ENCODE peak calls at places on chromosomes 1 and 21, in six cellular contexts. One of them, this sample, is unnamed.

GRCh38 chr1:66303646-66304045 is 230.3 kb upstream of the SGIP1 start:
- DNase-seq in HFF-Myc: no peak
- DNase-seq in GM23338: no peak
- DNase-seq in dorsolateral prefrontal cortex: no peak
- DNase-seq in tibial artery: no peak
- DNase-seq in A549: no peak
- DNase-seq in this sample: no peak

GRCh38 chr1:62528015-62528414 is 69.3 kb upstream of the ANGPTL3 start:
- DNase-seq in dorsolateral prefrontal cortex: no peak
- DNase-seq in HFF-Myc: no peak
- DNase-seq in GM23338: no peak
- DNase-seq in A549: no peak
- DNase-seq in tibial artery: no peak
- DNase-seq in this sample: no peak

GRCh38 chr1:147466543-147466942 is 74.8 kb upstream of the BCL9 start:
- DNase-seq in tibial artery: no peak
- DNase-seq in HFF-Myc: no peak
- DNase-seq in A549: no peak
- DNase-seq in dorsolateral prefrontal cortex: no peak
- DNase-seq in GM23338: no peak
- DNase-seq in this sample: no peak

GRCh38 chr1:232127190-232127589 is 500.6 kb downstream of the DISC1 start:
- DNase-seq in tibial artery: no peak
- DNase-seq in dorsolateral prefrontal cortex: no peak
- DNase-seq in GM23338: no peak
- DNase-seq in HFF-Myc: no peak
- DNase-seq in A549: peak; percentile 36
- DNase-seq in this sample: peak; percentile 52

GRCh38 chr1:183039985-183040447 is 16.8 kb downstream of the LAMC1 start:
- DNase-seq in dorsolateral prefrontal cortex: no peak
- DNase-seq in tibial artery: no peak
- DNase-seq in GM23338: no peak
- DNase-seq in A549: no peak
- DNase-seq in HFF-Myc: peak; percentile 77
- DNase-seq in this sample: peak; percentile 78

GRCh38 chr1:198122693-198123092 is 34.1 kb upstream of the NEK7 start:
- DNase-seq in GM23338: no peak
- DNase-seq in dorsolateral prefrontal cortex: no peak
- DNase-seq in A549: no peak
- DNase-seq in HFF-Myc: no peak
- DNase-seq in tibial artery: no peak
- DNase-seq in this sample: no peak

GRCh38 chr1:162421258-162422194 is 9.6 kb upstream of the SH2D1B start:
- DNase-seq in tibial artery: no peak
- DNase-seq in A549: no peak
- DNase-seq in dorsolateral prefrontal cortex: no peak
- DNase-seq in GM23338: no peak
- DNase-seq in HFF-Myc: no peak
- DNase-seq in this sample: no peak

GRCh38 chr1:197106869-197107268 is 39.6 kb downstream of the ASPM start:
- DNase-seq in HFF-Myc: no peak
- DNase-seq in A549: no peak
- DNase-seq in tibial artery: no peak
- DNase-seq in GM23338: no peak
- DNase-seq in dorsolateral prefrontal cortex: no peak
- DNase-seq in this sample: no peak

GRCh38 chr21:37008705-37009104 is 2.2 kb downstream of the RIPPLY3 start:
- DNase-seq in dorsolateral prefrontal cortex: no peak
- DNase-seq in HFF-Myc: no peak
- DNase-seq in tibial artery: no peak
- DNase-seq in A549: no peak
- DNase-seq in GM23338: peak; percentile 35
- DNase-seq in this sample: no peak

GRCh38 chr1:203086992-203087763 is 1.4 kb upstream of the MYOG start:
- DNase-seq in A549: no peak
- DNase-seq in HFF-Myc: no peak
- DNase-seq in GM23338: no peak
- DNase-seq in tibial artery: no peak
- DNase-seq in dorsolateral prefrontal cortex: no peak
- DNase-seq in this sample: no peak

GRCh38 chr1:160406131-160406968 is 6.0 kb downstream of the VANGL2 start:
- DNase-seq in tibial artery: no peak
- DNase-seq in dorsolateral prefrontal cortex: no peak
- DNase-seq in A549: no peak
- DNase-seq in GM23338: no peak
- DNase-seq in HFF-Myc: no peak
- DNase-seq in this sample: no peak

GRCh38 chr1:65963161-65963888 is 170.6 kb downstream of the PDE4B start:
- DNase-seq in HFF-Myc: no peak
- DNase-seq in tibial artery: no peak
- DNase-seq in dorsolateral prefrontal cortex: no peak
- DNase-seq in A549: no peak
- DNase-seq in GM23338: no peak
- DNase-seq in this sample: no peak

GRCh38 chr1:15418811-15419515 is 9.3 kb downstream of the EFHD2 start:
- DNase-seq in HFF-Myc: no peak
- DNase-seq in GM23338: no peak
- DNase-seq in dorsolateral prefrontal cortex: no peak
- DNase-seq in tibial artery: no peak
- DNase-seq in A549: no peak
- DNase-seq in this sample: no peak

GRCh38 chr1:184210048-184210447 is 158.5 kb downstream of the TSEN15 start:
- DNase-seq in A549: no peak
- DNase-seq in HFF-Myc: peak; percentile 27
- DNase-seq in tibial artery: no peak
- DNase-seq in dorsolateral prefrontal cortex: no peak
- DNase-seq in GM23338: no peak
- DNase-seq in this sample: peak; percentile 46

GRCh38 chr1:112529301-112529700 is 20.5 kb downstream of the WNT2B start:
- DNase-seq in A549: no peak
- DNase-seq in tibial artery: no peak
- DNase-seq in dorsolateral prefrontal cortex: no peak
- DNase-seq in HFF-Myc: no peak
- DNase-seq in GM23338: no peak
- DNase-seq in this sample: no peak

GRCh38 chr21:21210552-21210951 is 212.3 kb downstream of the NCAM2 start:
- DNase-seq in HFF-Myc: no peak
- DNase-seq in GM23338: no peak
- DNase-seq in dorsolateral prefrontal cortex: no peak
- DNase-seq in tibial artery: no peak
- DNase-seq in A549: no peak
- DNase-seq in this sample: no peak

GRCh38 chr21:45011911-45012660 is 62.3 kb upstream of the ADARB1 start:
- DNase-seq in A549: peak; percentile 50
- DNase-seq in dorsolateral prefrontal cortex: no peak
- DNase-seq in tibial artery: peak; percentile 77
- DNase-seq in HFF-Myc: peak; percentile 35
- DNase-seq in GM23338: peak; percentile 87
- DNase-seq in this sample: peak; percentile 64

GRCh38 chr1:55904541-55904940 is 674.8 kb downstream of the PLPP3 start:
- DNase-seq in tibial artery: no peak
- DNase-seq in dorsolateral prefrontal cortex: no peak
- DNase-seq in A549: no peak
- DNase-seq in GM23338: peak; percentile 30
- DNase-seq in HFF-Myc: no peak
- DNase-seq in this sample: no peak

GRCh38 chr21:42117229-42118048 is 46.3 kb downstream of the UMODL1 start:
- DNase-seq in tibial artery: peak; percentile 86
- DNase-seq in dorsolateral prefrontal cortex: peak; percentile 75
- DNase-seq in GM23338: peak; percentile 80
- DNase-seq in HFF-Myc: peak; percentile 49
- DNase-seq in A549: peak; percentile 60
- DNase-seq in this sample: peak; percentile 65

GRCh38 chr1:227086636-227087035 is 146.5 kb downstream of the COQ8A start:
- DNase-seq in GM23338: no peak
- DNase-seq in tibial artery: no peak
- DNase-seq in HFF-Myc: no peak
- DNase-seq in dorsolateral prefrontal cortex: no peak
- DNase-seq in A549: no peak
- DNase-seq in this sample: no peak

GRCh38 chr1:234486858-234487830 is 8.2 kb upstream of the TARBP1 start:
- DNase-seq in HFF-Myc: peak; percentile 68
- DNase-seq in GM23338: no peak
- DNase-seq in A549: peak; percentile 59
- DNase-seq in tibial artery: no peak
- DNase-seq in dorsolateral prefrontal cortex: peak; percentile 43
- DNase-seq in this sample: no peak

GRCh38 chr21:31161157-31161556 is 122.9 kb upstream of the KRTAP19-8 start:
- DNase-seq in tibial artery: no peak
- DNase-seq in A549: no peak
- DNase-seq in HFF-Myc: no peak
- DNase-seq in dorsolateral prefrontal cortex: peak; percentile 54
- DNase-seq in GM23338: peak; percentile 52
- DNase-seq in this sample: no peak

GRCh38 chr1:61910035-61910434 is 167.8 kb downstream of the PATJ start:
- DNase-seq in A549: no peak
- DNase-seq in GM23338: no peak
- DNase-seq in tibial artery: no peak
- DNase-seq in HFF-Myc: no peak
- DNase-seq in dorsolateral prefrontal cortex: no peak
- DNase-seq in this sample: no peak

GRCh38 chr21:25330266-25330665 is 277.0 kb downstream of the MRPL39 start:
- DNase-seq in A549: no peak
- DNase-seq in GM23338: no peak
- DNase-seq in tibial artery: no peak
- DNase-seq in dorsolateral prefrontal cortex: no peak
- DNase-seq in HFF-Myc: no peak
- DNase-seq in this sample: no peak

GRCh38 chr1:39507230-39507928 is 15.9 kb downstream of the BMP8A start:
- DNase-seq in dorsolateral prefrontal cortex: no peak
- DNase-seq in tibial artery: no peak
- DNase-seq in A549: no peak
- DNase-seq in HFF-Myc: no peak
- DNase-seq in GM23338: peak; percentile 77
- DNase-seq in this sample: no peak

GRCh38 chr1:30845891-30846290 is 62.7 kb downstream of the SDC3 start:
- DNase-seq in HFF-Myc: no peak
- DNase-seq in A549: no peak
- DNase-seq in tibial artery: no peak
- DNase-seq in GM23338: peak; percentile 57
- DNase-seq in dorsolateral prefrontal cortex: no peak
- DNase-seq in this sample: no peak

DNA sequence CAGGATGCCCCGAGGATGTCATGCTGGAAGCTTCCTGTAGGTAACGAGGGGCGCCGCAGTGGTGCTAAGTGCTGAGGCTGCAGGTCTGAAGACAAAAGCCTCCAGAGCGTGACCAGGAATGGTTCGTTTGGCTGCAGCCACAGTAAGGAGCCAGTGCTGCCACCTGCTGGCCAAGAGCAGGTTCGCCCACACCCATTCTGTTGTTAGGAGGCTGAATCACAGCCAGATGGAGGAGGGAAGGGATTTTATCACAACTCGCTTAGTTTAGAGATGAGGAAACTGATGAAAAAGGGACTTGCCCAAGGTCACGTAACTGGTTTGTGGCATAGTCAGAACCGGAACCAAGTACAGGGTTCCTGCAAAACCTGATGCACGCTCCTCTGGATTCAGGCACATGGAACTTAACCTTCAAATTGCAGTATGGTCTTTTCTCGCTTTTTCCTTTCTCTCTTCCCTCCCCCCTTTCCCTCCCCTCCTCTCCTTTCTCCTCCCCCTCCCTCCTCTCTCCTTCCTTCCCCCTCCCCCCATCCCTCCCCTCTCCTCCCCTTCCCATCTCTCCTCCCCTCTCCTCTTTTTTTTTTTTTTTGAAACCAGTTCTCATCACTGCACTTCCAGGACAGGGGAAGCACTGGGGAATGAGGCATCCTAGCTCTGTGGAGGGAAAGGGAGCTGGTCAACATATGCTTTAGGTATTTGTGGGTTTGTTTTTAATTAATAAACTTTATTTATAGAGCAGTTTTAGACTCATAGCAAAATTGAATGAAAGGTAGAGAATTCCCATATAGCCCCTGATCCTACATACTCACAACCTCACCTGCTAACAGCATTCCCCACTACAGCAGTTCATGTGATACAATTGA is 81.8 kb downstream of the MPZL1 start:
- DNase-seq in GM23338: peak; percentile 99
- DNase-seq in tibial artery: peak; percentile 95
- DNase-seq in A549: peak; percentile 97
- DNase-seq in HFF-Myc: peak; percentile 94
- DNase-seq in dorsolateral prefrontal cortex: peak; percentile 89
- DNase-seq in this sample: peak; percentile 84
- H3K4me3 ChIP-seq in GM23338: no peak overlapping the region
- H3K4me3 ChIP-seq in tibial artery: no peak overlapping the region
- H3K4me3 ChIP-seq in A549: no peak overlapping the region
- H3K4me3 ChIP-seq in HFF-Myc: no peak overlapping the region
- H3K4me3 ChIP-seq in dorsolateral prefrontal cortex: no peak overlapping the region
- H3K4me3 ChIP-seq in this sample: no peak overlapping the region

GRCh38 chr1:164518692-164519332 is 40.2 kb upstream of the PBX1 start:
- DNase-seq in tibial artery: no peak
- DNase-seq in A549: no peak
- DNase-seq in GM23338: peak; percentile 34
- DNase-seq in HFF-Myc: no peak
- DNase-seq in dorsolateral prefrontal cortex: no peak
- DNase-seq in this sample: no peak
- TF ChIP-seq CTCF in tibial artery: no peak
- TF ChIP-seq CTCF in A549: no peak
- TF ChIP-seq CTCF in GM23338: peak; percentile 26
- TF ChIP-seq CTCF in HFF-Myc: no peak
- TF ChIP-seq CTCF in dorsolateral prefrontal cortex: no peak
- TF ChIP-seq CTCF in this sample: no peak

DNA sequence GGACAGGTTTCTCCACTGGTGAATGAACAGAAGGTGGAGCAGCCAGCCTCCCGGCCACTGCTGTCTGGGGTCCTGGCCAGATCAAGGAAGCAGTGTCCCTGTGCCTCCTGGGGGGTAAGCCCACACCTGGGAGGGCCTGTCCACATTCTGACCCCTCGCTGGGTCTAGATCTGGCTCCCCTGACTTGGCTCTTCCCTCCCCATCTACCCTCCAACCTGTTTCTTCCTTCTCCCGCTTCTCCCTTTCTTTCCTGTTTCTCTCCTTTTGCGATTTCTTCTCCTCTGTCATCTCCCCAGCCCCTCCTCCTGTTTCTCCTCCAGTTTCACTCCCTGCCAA is 378 bp downstream of the RORC start:
- DNase-seq in GM23338: no peak
- DNase-seq in A549: no peak
- DNase-seq in tibial artery: no peak
- DNase-seq in HFF-Myc: no peak
- DNase-seq in dorsolateral prefrontal cortex: no peak
- DNase-seq in this sample: no peak
- H3K4me3 ChIP-seq in GM23338: no peak overlapping the region
- H3K4me3 ChIP-seq in A549: no peak overlapping the region
- H3K4me3 ChIP-seq in tibial artery: no peak overlapping the region
- H3K4me3 ChIP-seq in HFF-Myc: no peak overlapping the region
- H3K4me3 ChIP-seq in dorsolateral prefrontal cortex: no peak overlapping the region
- H3K4me3 ChIP-seq in this sample: no peak overlapping the region

GRCh38 chr1:174469687-174470086 is 21.9 kb downstream of the GPR52 start:
- DNase-seq in A549: no peak
- DNase-seq in GM23338: no peak
- DNase-seq in tibial artery: no peak
- DNase-seq in HFF-Myc: no peak
- DNase-seq in dorsolateral prefrontal cortex: no peak
- DNase-seq in this sample: no peak

GRCh38 chr1:174465855-174466254 is 18.1 kb downstream of the GPR52 start:
- DNase-seq in GM23338: no peak
- DNase-seq in HFF-Myc: no peak
- DNase-seq in tibial artery: no peak
- DNase-seq in dorsolateral prefrontal cortex: no peak
- DNase-seq in A549: no peak
- DNase-seq in this sample: no peak

GRCh38 chr1:174469052-174469451 is 21.3 kb downstream of the GPR52 start:
- DNase-seq in HFF-Myc: no peak
- DNase-seq in A549: no peak
- DNase-seq in GM23338: no peak
- DNase-seq in dorsolateral prefrontal cortex: no peak
- DNase-seq in tibial artery: no peak
- DNase-seq in this sample: no peak

GRCh38 chr1:174466607-174467006 is 18.8 kb downstream of the GPR52 start:
- DNase-seq in HFF-Myc: no peak
- DNase-seq in A549: no peak
- DNase-seq in tibial artery: no peak
- DNase-seq in dorsolateral prefrontal cortex: no peak
- DNase-seq in GM23338: peak; percentile 44
- DNase-seq in this sample: no peak
- TF ChIP-seq CTCF in HFF-Myc: no peak
- TF ChIP-seq CTCF in A549: no peak
- TF ChIP-seq CTCF in tibial artery: no peak
- TF ChIP-seq CTCF in dorsolateral prefrontal cortex: no peak
- TF ChIP-seq CTCF in GM23338: peak; percentile 27
- TF ChIP-seq CTCF in this sample: no peak